ENCODE peak calls at places on chromosomes 16 and 17, in eight cellular contexts. Y is mammary epithelial cell; G is AG09319; Z is renal cortical epithelial cell; D is naive thymus-derived CD4-positive, alpha-beta T cell; A is HEK293T; F is AG04450; U is mucosa of descending colon. H is an unnamed sample.

GRCh38 chr17:71914042-71914441 is 206.8 kb upstream of the SOX9 start:
- DNase-seq in Y (no peak), G (no peak), Z (no peak), D (no peak), A (no peak), F (no peak), U (no peak), H (no peak)

GRCh38 chr17:12865769-12866168 is 76.5 kb downstream of the ARHGAP44 start:
- DNase-seq in Y (no peak), G (no peak), Z (no peak), D (no peak), A (no peak), F (no peak), U (no peak), H (no peak)

GRCh38 chr17:1720856-1721386 is 3.6 kb upstream of the WDR81 start:
- DNase-seq in Y (peak), G (no peak), Z (peak), D (peak), A (peak), F (no peak), U (peak), H (no peak)

GRCh38 chr17:58388302-58389190 is 28.8 kb downstream of the RNF43 start:
- DNase-seq in Y (no peak), G (no peak), Z (no peak), D (no peak), A (no peak), F (no peak), U (no peak), H (no peak)

GRCh38 chr17:11182430-11182829 is 58.6 kb upstream of the SHISA6 start:
- DNase-seq in Y (no peak), G (no peak), Z (peak), D (no peak), A (no peak), F (no peak), U (no peak), H (no peak)

GRCh38 chr17:6523330-6523729 is 33.0 kb downstream of the PITPNM3 start:
- DNase-seq in Y (peak), G (no peak), Z (peak), D (no peak), A (no peak), F (no peak), U (no peak), H (no peak)

GRCh38 chr17:43406676-43407645 is 8.2 kb downstream of the ARL4D start:
- DNase-seq in Y (no peak), G (peak), Z (peak), D (no peak), A (no peak), F (peak), U (no peak), H (peak)

GRCh38 chr17:44581868-44582267 is 24.6 kb downstream of the FZD2 start:
- DNase-seq in Y (no peak), G (no peak), Z (no peak), D (no peak), A (peak), F (no peak), U (no peak), H (no peak)

GRCh38 chr17:78882546-78883089 is 20.4 kb downstream of the CEP295NL start:
- DNase-seq in Y (no peak), G (no peak), Z (no peak), D (no peak), A (no peak), F (no peak), U (no peak), H (no peak)

GRCh38 chr17:81000631-81001357 is 9.2 kb downstream of the CHMP6 start:
- DNase-seq in Y (no peak), G (no peak), Z (no peak), D (no peak), A (no peak), F (no peak), U (peak), H (no peak)

GRCh38 chr17:83010323-83011200 is 68.8 kb upstream of the METRNL start:
- DNase-seq in Y (no peak), G (no peak), Z (peak), D (no peak), A (no peak), F (no peak), U (no peak), H (no peak)

GRCh38 chr16:86541560-86541959 is 13.5 kb downstream of the MTHFSD start:
- DNase-seq in Y (no peak), G (no peak), Z (no peak), D (no peak), A (no peak), F (no peak), U (no peak), H (no peak)

GRCh38 chr16:17852977-17853702 is 382.4 kb upstream of the XYLT1 start:
- DNase-seq in Y (no peak), G (no peak), Z (no peak), D (no peak), A (no peak), F (no peak), U (no peak), H (no peak)

GRCh38 chr16:87569601-87570559 is 32.4 kb upstream of the JPH3 start:
- DNase-seq in Y (no peak), G (no peak), Z (no peak), D (no peak), A (no peak), F (no peak), U (no peak), H (no peak)

GRCh38 chr16:79997257-79997656 is 396.7 kb upstream of the MAF start:
- DNase-seq in Y (no peak), G (no peak), Z (peak), D (no peak), A (peak), F (peak), U (peak), H (no peak)

GRCh38 chr16:10180771-10181163 is 1.5 kb downstream of the GRIN2A start:
- DNase-seq in Y (no peak), G (no peak), Z (no peak), D (no peak), A (peak), F (no peak), U (peak), H (no peak)

GRCh38 chr17:382644-383533 is 30.3 kb upstream of the RPH3AL start:
- DNase-seq in Y (no peak), G (no peak), Z (peak), D (no peak), A (no peak), F (peak), U (peak), H (peak)

GRCh38 chr17:33686171-33686570 is 393.1 kb upstream of the ASIC2 start:
- DNase-seq in Y (no peak), G (no peak), Z (no peak), D (no peak), A (peak), F (no peak), U (peak), H (no peak)

GRCh38 chr16:64225036-64225435 is 896.8 kb downstream of the CDH11 start:
- DNase-seq in Y (no peak), G (no peak), Z (no peak), D (no peak), A (no peak), F (no peak), U (no peak), H (no peak)

GRCh38 chr17:42120161-42121065 is 754 bp downstream of the KAT2A start:
- DNase-seq in Y (no peak), G (no peak), Z (no peak), D (no peak), A (peak), F (no peak), U (peak), H (no peak)

GRCh38 chr17:8337802-8338744 is 1.6 kb upstream of the ODF4 start:
- DNase-seq in Y (no peak), G (no peak), Z (no peak), D (no peak), A (no peak), F (no peak), U (no peak), H (no peak)

GRCh38 chr16:641326-642188 is at the start of gene MCRIP2:
- DNase-seq in Y (peak), G (peak), Z (peak), D (peak), A (peak), F (peak), U (peak), H (peak)

GRCh38 chr17:33560165-33560564 is 267.1 kb upstream of the ASIC2 start:
- DNase-seq in Y (no peak), G (no peak), Z (no peak), D (no peak), A (no peak), F (no peak), U (no peak), H (no peak)

GRCh38 chr17:43175213-43176118 is 4.5 kb downstream of the NBR1 start:
- DNase-seq in Y (peak), G (no peak), Z (no peak), D (no peak), A (no peak), F (peak), U (no peak), H (no peak)

GRCh38 chr17:65684631-65685030 is 123.2 kb upstream of the AXIN2 start:
- DNase-seq in Y (peak), G (no peak), Z (no peak), D (no peak), A (no peak), F (no peak), U (no peak), H (no peak)

GRCh38 chr17:59745040-59745439 is 37.6 kb downstream of the VMP1 start:
- DNase-seq in Y (no peak), G (no peak), Z (no peak), D (no peak), A (no peak), F (no peak), U (no peak), H (no peak)

GRCh38 chr17:44707755-44708400 is 587 bp upstream of the DBF4B start:
- DNase-seq in Y (no peak), G (no peak), Z (no peak), D (peak), A (no peak), F (no peak), U (no peak), H (no peak)

GRCh38 chr16:49203361-49203760 is 78.3 kb downstream of the CBLN1 start:
- DNase-seq in Y (no peak), G (no peak), Z (no peak), D (no peak), A (no peak), F (no peak), U (no peak), H (no peak)

GRCh38 chr16:81076566-81077076 is 417 bp downstream of the C16orf46 start:
- DNase-seq in Y (peak), G (peak), Z (peak), D (peak), A (peak), F (peak), U (peak), H (peak)

GRCh38 chr16:17743578-17743977 is 272.8 kb upstream of the XYLT1 start:
- DNase-seq in Y (no peak), G (no peak), Z (no peak), D (no peak), A (no peak), F (no peak), U (no peak), H (no peak)

GRCh38 chr17:50472286-50472685 is 3.6 kb upstream of the CHAD start:
- DNase-seq in Y (no peak), G (no peak), Z (no peak), D (no peak), A (no peak), F (no peak), U (no peak), H (no peak)

GRCh38 chr17:26818736-26819135 is 475.2 kb upstream of the WSB1 start:
- DNase-seq in Y (peak), G (no peak), Z (peak), D (no peak), A (no peak), F (peak), U (no peak), H (no peak)

GRCh38 chr16:27317738-27318398 is 4.1 kb downstream of the IL4R start:
- DNase-seq in Y (no peak), G (no peak), Z (no peak), D (no peak), A (no peak), F (no peak), U (no peak), H (no peak)

GRCh38 chr17:15371731-15372130 is 30.3 kb upstream of the TEKT3 start:
- DNase-seq in Y (no peak), G (no peak), Z (no peak), D (no peak), A (no peak), F (no peak), U (no peak), H (no peak)

GRCh38 chr17:76462556-76463290 is 4.7 kb upstream of the AANAT start:
- DNase-seq in Y (no peak), G (no peak), Z (no peak), D (no peak), A (no peak), F (no peak), U (no peak), H (no peak)

GRCh38 chr17:38732376-38733314 is 2.5 kb downstream of the CISD3 start:
- DNase-seq in Y (no peak), G (no peak), Z (peak), D (no peak), A (no peak), F (no peak), U (peak), H (no peak)

GRCh38 chr16:89924925-89925307 is 1.8 kb downstream of the TUBB3 start:
- DNase-seq in Y (no peak), G (no peak), Z (peak), D (no peak), A (no peak), F (no peak), U (no peak), H (no peak)

H was measured in fibroblast of the conjunctiva.